ENCODE peak calls at places on chromosomes 16 and 17, in nine cellular contexts. S is A549; Y is lower leg skin; V is fibroblast of the aortic adventitia; L is CD8-positive, alpha-beta T cell; O is stimulated activated CD4-positive, alpha-beta T cell treated with anti-CD3 and anti-CD28 coated beads, Interleukin-12 subunit alpha, Interleukin-12 subunit beta, amount 100 ng/mL, for 4 hours; Q is endothelial cell; H is activated naive CD4-positive, alpha-beta T cell treated with anti-CD3 and anti-CD28 coated beads, Interleukin-2, amount 50 U/mL, for 16 hours; A is NAMALWA. D is an unnamed sample.

GRCh38 chr16:31713071-31713944 is 160.3 kb upstream of the ZNF267 start:
- DNase-seq in S (peak), Y (peak), V (peak), L (peak), O (peak), Q (peak), H (peak), A (peak), D (peak)

GRCh38 chr17:19948100-19948943 is 29.3 kb downstream of the AKAP10 start:
- DNase-seq in S (peak), Y (no peak), V (no peak), L (no peak), O (no peak), Q (peak), H (no peak), A (no peak), D (no peak)

GRCh38 chr16:17448640-17449638 is 21.8 kb downstream of the XYLT1 start:
- DNase-seq in S (no peak), Y (no peak), V (no peak), L (peak), O (no peak), Q (no peak), H (peak), A (peak), D (no peak)

GRCh38 chr17:43927101-43927935 is 15.0 kb downstream of the PPY start:
- DNase-seq in S (no peak), Y (no peak), V (no peak), L (no peak), O (no peak), Q (no peak), H (peak), A (no peak), D (no peak)

GRCh38 chr16:4800290-4801041 is 2.0 kb downstream of the ROGDI start:
- DNase-seq in S (no peak), Y (no peak), V (no peak), L (no peak), O (no peak), Q (peak), H (no peak), A (no peak), D (no peak)

GRCh38 chr17:50828508-50829170 is 6.7 kb upstream of the WFIKKN2 start:
- DNase-seq in S (no peak), Y (no peak), V (no peak), L (no peak), O (no peak), Q (no peak), H (no peak), A (no peak), D (no peak)

GRCh38 chr16:65509172-65509571 is 387.3 kb upstream of the CDH11 start:
- DNase-seq in S (no peak), Y (no peak), V (no peak), L (no peak), O (no peak), Q (no peak), H (no peak), A (no peak), D (no peak)

GRCh38 chr16:66902648-66903543 is 15.8 kb downstream of the CDH16 start:
- DNase-seq in S (no peak), Y (no peak), V (no peak), L (no peak), O (no peak), Q (no peak), H (no peak), A (no peak), D (no peak)

GRCh38 chr17:78176548-78177025 is 8.2 kb downstream of the SYNGR2 start:
- DNase-seq in S (peak), Y (peak), V (peak), L (peak), O (peak), Q (peak), H (peak), A (peak), D (peak)

GRCh38 chr16:11151156-11151904 is 104.7 kb downstream of the SOCS1 start:
- DNase-seq in S (no peak), Y (no peak), V (no peak), L (no peak), O (no peak), Q (no peak), H (no peak), A (no peak), D (no peak)

GRCh38 chr17:40559016-40559853 is 6.0 kb downstream of the CCR7 start:
- DNase-seq in S (no peak), Y (no peak), V (no peak), L (no peak), O (no peak), Q (no peak), H (peak), A (no peak), D (peak)

GRCh38 chr17:13534946-13535345 is 66.8 kb downstream of the HS3ST3A1 start:
- DNase-seq in S (no peak), Y (no peak), V (no peak), L (no peak), O (no peak), Q (no peak), H (no peak), A (no peak), D (no peak)

GRCh38 chr16:50835358-50836060 is 93.6 kb downstream of the CYLD start:
- DNase-seq in S (no peak), Y (no peak), V (no peak), L (no peak), O (no peak), Q (no peak), H (no peak), A (no peak), D (no peak)

GRCh38 chr16:4597174-4597573 is 17.5 kb downstream of the UBALD1 start:
- DNase-seq in S (no peak), Y (no peak), V (no peak), L (no peak), O (no peak), Q (no peak), H (no peak), A (no peak), D (no peak)

GRCh38 chr17:14664511-14664910 is 363.6 kb downstream of the HS3ST3B1 start:
- DNase-seq in S (no peak), Y (no peak), V (no peak), L (no peak), O (no peak), Q (no peak), H (no peak), A (no peak), D (no peak)

GRCh38 chr17:29682987-29683386 is 60.3 kb upstream of the CORO6 start:
- DNase-seq in S (no peak), Y (no peak), V (no peak), L (no peak), O (no peak), Q (peak), H (no peak), A (no peak), D (no peak)

GRCh38 chr16:20887207-20887606 is 13.0 kb downstream of the DCUN1D3 start:
- DNase-seq in S (no peak), Y (no peak), V (no peak), L (no peak), O (no peak), Q (no peak), H (no peak), A (no peak), D (no peak)

GRCh38 chr17:38660097-38661026 is 14.4 kb downstream of the EPOP start:
- DNase-seq in S (no peak), Y (no peak), V (no peak), L (no peak), O (no peak), Q (no peak), H (no peak), A (no peak), D (no peak)

GRCh38 chr17:66351053-66351452 is 48.6 kb downstream of the PRKCA start:
- DNase-seq in S (no peak), Y (peak), V (no peak), L (no peak), O (no peak), Q (no peak), H (no peak), A (no peak), D (no peak)

GRCh38 chr17:80023261-80024205 is 12.1 kb downstream of the TBC1D16 start:
- DNase-seq in S (no peak), Y (no peak), V (no peak), L (no peak), O (no peak), Q (no peak), H (no peak), A (no peak), D (peak)

GRCh38 chr17:58595194-58595792 is 80.9 kb upstream of the MTMR4 start:
- DNase-seq in S (peak), Y (no peak), V (no peak), L (no peak), O (no peak), Q (no peak), H (no peak), A (peak), D (no peak)

GRCh38 chr17:31266042-31266441 is 31.0 kb downstream of the OMG start:
- DNase-seq in S (peak), Y (no peak), V (no peak), L (peak), O (no peak), Q (no peak), H (no peak), A (peak), D (peak)

GRCh38 chr16:54076006-54076504 is 210.5 kb downstream of the IRX3 start:
- DNase-seq in S (no peak), Y (no peak), V (no peak), L (no peak), O (no peak), Q (no peak), H (no peak), A (no peak), D (no peak)